ENCODE peak calls at places on chromosomes 4 and X, in seven cellular contexts. A is cardiac fibroblast, S is GM13976, R is lung, X is tibial nerve, U is dorsolateral prefrontal cortex, H is colonic mucosa. Y is an unnamed sample.

GRCh38 chr4:127174731-127175130 is 458.0 kb upstream of the INTU start:
- DNase-seq in A (no peak), S (no peak), R (no peak), X (no peak), U (no peak), H (no peak), Y (no peak)

GRCh38 chr4:144683516-144683915 is 37.6 kb downstream of the HHIP start:
- DNase-seq in A (no peak), S (no peak), R (no peak), X (no peak), U (no peak), H (no peak), Y (no peak)

GRCh38 chrX:3527811-3528210 is 181.4 kb upstream of the MXRA5 start:
- DNase-seq in A (no peak), S (no peak), R (no peak), X (no peak), U (no peak), H (no peak), Y (no peak)

GRCh38 chr4:89797117-89797516 is 39.8 kb downstream of the SNCA start:
- DNase-seq in A (peak), S (no peak), R (no peak), X (no peak), U (peak), H (no peak), Y (no peak)

GRCh38 chrX:51614353-51614752 is 4.4 kb downstream of the CENPVL3 start:
- DNase-seq in A (peak), S (peak), R (no peak), X (no peak), U (no peak), H (no peak), Y (peak)

GRCh38 chrX:23825675-23826074 is 42.7 kb downstream of the SAT1 start:
- DNase-seq in A (no peak), S (no peak), R (no peak), X (no peak), U (no peak), H (no peak), Y (no peak)

GRCh38 chr4:3445111-3445820 is 3.5 kb downstream of the HGFAC start:
- DNase-seq in A (no peak), S (no peak), R (no peak), X (no peak), U (no peak), H (no peak), Y (no peak)

GRCh38 chr4:101347267-101347556 is at the start of gene PPP3CA:
- DNase-seq in A (no peak), S (no peak), R (no peak), X (no peak), U (no peak), H (no peak), Y (peak)

GRCh38 chr4:173527103-173527876 is 2.7 kb downstream of the HAND2 start:
- DNase-seq in A (peak), S (no peak), R (no peak), X (no peak), U (no peak), H (no peak), Y (peak)

GRCh38 chrX:87580862-87581261 is 63.3 kb downstream of the KLHL4 start:
- DNase-seq in A (no peak), S (no peak), R (no peak), X (no peak), U (no peak), H (no peak), Y (no peak)

GRCh38 chrX:87582453-87582852 is 64.9 kb downstream of the KLHL4 start:
- DNase-seq in A (no peak), S (no peak), R (no peak), X (no peak), U (no peak), H (no peak), Y (no peak)

GRCh38 chrX:87578978-87579377 is 61.4 kb downstream of the KLHL4 start:
- DNase-seq in A (peak), S (no peak), R (no peak), X (no peak), U (no peak), H (no peak), Y (no peak)

GRCh38 chrX:87583679-87584078 is 66.1 kb downstream of the KLHL4 start:
- DNase-seq in A (no peak), S (no peak), R (no peak), X (no peak), U (no peak), H (peak), Y (no peak)
- TF ChIP-seq CTCF in A (peak), S (peak), R (no peak), X (no peak), U (peak), H (peak), Y (peak)

GRCh38 chr4:73617256-73617655 is 3.0 kb downstream of the RASSF6 start:
- DNase-seq in A (no peak), S (no peak), R (no peak), X (no peak), U (no peak), H (no peak), Y (no peak)
- TF ChIP-seq CTCF in A (no peak), S (no peak), R (no peak), X (no peak), U (no peak), H (no peak), Y (no peak)

GRCh38 chr4:122167369-122167768 is 15.2 kb downstream of the BLTP1 start:
- DNase-seq in A (no peak), S (no peak), R (no peak), X (no peak), U (no peak), H (no peak), Y (no peak)
- TF ChIP-seq CTCF in A (no peak), S (no peak), R (no peak), X (no peak), U (no peak), H (no peak), Y (no peak)

GRCh38 chrX:88613338-88613737 is 133.7 kb upstream of the CPXCR1 start:
- DNase-seq in A (peak), S (no peak), R (no peak), X (no peak), U (no peak), H (no peak), Y (no peak)
- TF ChIP-seq CTCF in A (peak), S (peak), R (no peak), X (no peak), U (peak), H (no peak), Y (peak)

DNA sequence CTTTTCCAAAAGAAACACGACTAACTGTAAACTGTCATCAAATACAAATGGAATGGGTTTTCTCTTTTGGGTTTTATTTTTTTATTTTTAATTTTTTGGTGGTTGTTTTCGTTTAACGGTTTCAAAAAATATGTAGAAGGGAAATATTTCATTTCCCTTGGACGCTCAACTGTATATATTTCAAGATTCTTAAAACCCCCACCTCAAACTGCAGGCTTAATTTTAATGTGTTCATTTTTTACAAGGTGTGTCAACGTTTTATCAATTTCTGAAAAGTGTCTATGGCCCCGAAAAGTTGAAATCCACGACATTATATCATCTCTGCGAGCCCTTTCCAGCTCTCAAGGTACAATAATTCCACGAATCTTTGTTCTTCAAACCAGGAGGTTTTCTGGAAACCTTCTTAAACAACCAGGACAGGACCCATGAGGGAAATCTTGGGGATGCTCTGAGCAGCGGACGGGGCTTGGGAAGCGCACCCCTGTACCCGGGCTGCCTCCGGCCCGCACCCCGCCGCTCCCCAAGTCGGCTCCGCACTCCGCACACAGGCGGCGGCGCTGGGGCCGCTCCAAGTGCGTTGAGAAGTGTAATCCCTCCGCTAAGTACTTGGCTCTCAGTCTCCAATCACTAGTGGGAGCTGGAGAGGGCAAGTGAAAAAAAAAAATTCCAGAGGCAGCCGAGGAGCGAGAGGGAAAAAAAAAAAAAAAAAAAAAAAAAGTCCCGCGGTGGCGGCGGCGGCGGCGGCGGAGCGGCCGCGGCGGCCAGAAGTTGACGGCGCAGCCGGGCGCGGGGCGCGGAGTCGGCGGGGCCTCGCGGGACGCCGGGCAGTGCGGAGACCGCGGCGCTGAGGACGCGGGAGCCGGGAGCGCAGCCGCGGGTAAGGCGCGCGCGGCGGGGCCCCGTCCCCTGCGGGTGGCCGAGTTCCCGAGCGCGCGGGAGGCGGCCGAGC is at the start of gene BMPR1B:
- DNase-seq in A (peak), S (peak), R (no peak), X (no peak), U (no peak), H (no peak), Y (no peak)
- TF ChIP-seq CTCF in A (no peak), S (no peak), R (no peak), X (no peak), U (no peak), H (no peak), Y (no peak)

Y was measured in GM13977.